ENCODE peak calls at places on chromosome 10, in four cellular contexts. J, C, P and M are unnamed samples.

GRCh38 chr10:4546500-4546899 is 279.5 kb upstream of the AKR1E2 start:
- DNase-seq in C (no peak), P (no peak), J (no peak), M (peak)

GRCh38 chr10:34172936-34173533 is 642.1 kb downstream of the PARD3 start:
- DNase-seq in J (peak), P (no peak), C (no peak), M (no peak)

GRCh38 chr10:71838264-71839211 is 12.5 kb downstream of the PSAP start:
- DNase-seq in J (no peak), C (no peak), P (peak), M (no peak)

GRCh38 chr10:114724295-114724694 is 66.2 kb upstream of the ABLIM1 start:
- DNase-seq in P (no peak), J (no peak), C (no peak), M (no peak)

GRCh38 chr10:50552308-50552707 is 71.4 kb downstream of the SGMS1 start:
- DNase-seq in C (no peak), P (no peak), J (no peak), M (no peak)

GRCh38 chr10:110425684-110426293 is 71.9 kb upstream of the DUSP5 start:
- DNase-seq in C (no peak), P (no peak), J (peak), M (no peak)

GRCh38 chr10:44068716-44069482 is 316.0 kb downstream of the CXCL12 start:
- DNase-seq in J (no peak), C (no peak), P (no peak), M (no peak)

GRCh38 chr10:23263441-23264164 is 71.5 kb downstream of the PTF1A start:
- DNase-seq in C (no peak), J (no peak), P (no peak), M (no peak)

GRCh38 chr10:84026821-84027257 is 112.5 kb upstream of the GHITM start:
- DNase-seq in J (peak), C (no peak), P (peak), M (peak)

GRCh38 chr10:98260350-98260749 is 7.6 kb downstream of the LOXL4 start:
- DNase-seq in C (no peak), J (no peak), P (no peak), M (no peak)

GRCh38 chr10:95289921-95290421 is 832 bp downstream of the PDLIM1 start:
- DNase-seq in P (no peak), J (no peak), C (no peak), M (no peak)

GRCh38 chr10:72260215-72260587 is 13.5 kb upstream of the DDIT4 start:
- DNase-seq in P (no peak), J (no peak), C (no peak), M (no peak)

GRCh38 chr10:117503886-117504205 is 38.7 kb upstream of the EMX2 start:
- DNase-seq in J (no peak), P (no peak), C (no peak), M (no peak)

GRCh38 chr10:116108106-116108505 is 164.9 kb downstream of the GFRA1 start:
- DNase-seq in J (no peak), C (no peak), P (no peak), M (no peak)

GRCh38 chr10:27713906-27714305 is 31.7 kb downstream of the MKX start:
- DNase-seq in C (no peak), P (no peak), J (no peak), M (no peak)

GRCh38 chr10:71081229-71081560 is 131.2 kb upstream of the UNC5B start:
- DNase-seq in C (no peak), J (no peak), P (no peak), M (no peak)

GRCh38 chr10:67936416-67936815 is 52.0 kb downstream of the SIRT1 start:
- DNase-seq in C (no peak), J (no peak), P (no peak), M (no peak)

GRCh38 chr10:119516381-119517234 is 25.9 kb downstream of the RGS10 start:
- DNase-seq in C (no peak), J (no peak), P (peak), M (no peak)

GRCh38 chr10:57015595-57016303 is 654.7 kb upstream of the ZWINT start:
- DNase-seq in C (no peak), P (no peak), J (no peak), M (no peak)

GRCh38 chr10:77835669-77836086 is 90.9 kb downstream of the DLG5 start:
- DNase-seq in J (no peak), C (no peak), P (no peak), M (no peak)

GRCh38 chr10:69914373-69915268 is 112.9 kb downstream of the COL13A1 start:
- DNase-seq in C (peak), P (peak), J (peak), M (peak)

GRCh38 chr10:92126100-92126650 is 164.7 kb downstream of the CPEB3 start:
- DNase-seq in P (no peak), J (no peak), C (no peak), M (no peak)

GRCh38 chr10:71260622-71261325 is 48.4 kb downstream of the UNC5B start:
- DNase-seq in P (no peak), C (no peak), J (no peak), M (peak)

GRCh38 chr10:124348801-124349200 is 69.9 kb downstream of the OAT start:
- DNase-seq in J (no peak), C (no peak), P (no peak), M (no peak)

GRCh38 chr10:34491666-34492065 is 323.4 kb downstream of the PARD3 start:
- DNase-seq in J (no peak), P (no peak), C (no peak), M (no peak)

GRCh38 chr10:11156480-11156879 is 138.8 kb downstream of the CELF2 start:
- DNase-seq in P (no peak), J (no peak), C (no peak), M (no peak)

GRCh38 chr10:2980116-2980515 is 87.2 kb upstream of the PFKP start:
- DNase-seq in J (no peak), P (no peak), C (no peak), M (no peak)

GRCh38 chr10:43867113-43867512 is 218.4 kb upstream of the ZNF32 start:
- DNase-seq in C (no peak), J (peak), P (no peak), M (no peak)

GRCh38 chr10:86411281-86411841 is 44.8 kb upstream of the GRID1 start:
- DNase-seq in P (no peak), C (no peak), J (peak), M (no peak)
- H3K9ac ChIP-seq in P (no peak), C (no peak), J (peak), M (no peak)

DNA sequence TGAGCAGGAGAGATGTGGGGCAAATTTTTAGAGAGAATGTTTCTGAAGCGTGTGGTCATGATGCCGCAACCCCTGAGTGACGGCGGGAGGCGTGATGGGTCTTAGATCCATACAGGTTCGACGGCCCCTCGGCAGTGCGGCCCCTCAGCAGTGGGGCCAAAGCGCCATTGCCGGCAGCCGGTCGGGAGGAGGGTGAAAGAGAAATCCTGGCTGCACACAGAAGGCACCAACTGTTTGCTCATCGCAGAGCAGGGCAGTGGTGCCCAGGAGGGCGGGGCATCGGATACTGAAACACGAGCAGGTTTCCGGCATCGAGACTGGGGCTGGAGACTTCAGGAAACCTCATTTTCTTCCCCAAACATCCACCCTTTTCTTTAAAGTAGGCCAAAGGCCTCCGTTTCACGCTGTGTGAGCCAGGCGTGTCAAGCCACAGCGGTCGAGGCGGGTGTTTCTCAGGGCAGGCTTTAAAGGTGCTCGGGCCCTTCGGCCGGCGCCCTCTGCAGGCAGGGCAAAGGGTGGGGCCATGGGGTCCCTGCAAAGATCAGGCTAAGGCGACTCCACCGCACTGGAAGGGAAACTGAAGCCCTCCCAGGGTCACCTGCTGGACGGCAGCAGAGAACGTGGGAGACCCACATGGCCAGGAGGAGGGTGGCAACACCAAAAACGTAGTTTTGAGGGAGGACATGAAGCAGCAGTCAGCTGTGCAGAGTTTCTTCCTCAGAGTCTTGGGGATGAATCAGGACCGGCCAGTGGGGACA is 42.0 kb upstream of the PPP2R2D start:
- DNase-seq in P (no peak), J (no peak), C (no peak), M (no peak)
- TF ChIP-seq SP1 in P (no peak), J (no peak), C (no peak), M (no peak)

DNA sequence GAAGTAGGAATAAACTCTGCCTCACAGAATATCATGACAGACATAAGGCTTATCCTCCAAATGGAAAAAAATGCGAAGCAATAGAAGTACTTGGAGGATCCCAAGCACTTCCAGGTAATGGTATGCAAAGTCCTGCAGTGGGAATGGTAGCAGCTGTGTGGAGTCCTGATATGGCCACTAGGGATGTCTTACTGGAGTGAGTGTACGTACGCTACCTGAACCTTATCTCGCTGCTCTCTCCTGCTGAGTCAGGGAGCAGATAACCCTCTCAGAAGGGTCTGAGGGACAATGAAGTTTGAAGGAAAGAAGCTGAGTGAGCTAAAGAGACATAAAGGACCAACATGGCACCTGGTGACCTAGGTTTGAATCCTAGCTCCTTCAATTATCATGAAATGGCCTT is 42.2 kb downstream of the CH25H start:
- DNase-seq in C (no peak), P (no peak), J (no peak), M (no peak)
- TF ChIP-seq EZH2 in C (no peak), P (no peak), J (no peak), M (no peak)

DNA sequence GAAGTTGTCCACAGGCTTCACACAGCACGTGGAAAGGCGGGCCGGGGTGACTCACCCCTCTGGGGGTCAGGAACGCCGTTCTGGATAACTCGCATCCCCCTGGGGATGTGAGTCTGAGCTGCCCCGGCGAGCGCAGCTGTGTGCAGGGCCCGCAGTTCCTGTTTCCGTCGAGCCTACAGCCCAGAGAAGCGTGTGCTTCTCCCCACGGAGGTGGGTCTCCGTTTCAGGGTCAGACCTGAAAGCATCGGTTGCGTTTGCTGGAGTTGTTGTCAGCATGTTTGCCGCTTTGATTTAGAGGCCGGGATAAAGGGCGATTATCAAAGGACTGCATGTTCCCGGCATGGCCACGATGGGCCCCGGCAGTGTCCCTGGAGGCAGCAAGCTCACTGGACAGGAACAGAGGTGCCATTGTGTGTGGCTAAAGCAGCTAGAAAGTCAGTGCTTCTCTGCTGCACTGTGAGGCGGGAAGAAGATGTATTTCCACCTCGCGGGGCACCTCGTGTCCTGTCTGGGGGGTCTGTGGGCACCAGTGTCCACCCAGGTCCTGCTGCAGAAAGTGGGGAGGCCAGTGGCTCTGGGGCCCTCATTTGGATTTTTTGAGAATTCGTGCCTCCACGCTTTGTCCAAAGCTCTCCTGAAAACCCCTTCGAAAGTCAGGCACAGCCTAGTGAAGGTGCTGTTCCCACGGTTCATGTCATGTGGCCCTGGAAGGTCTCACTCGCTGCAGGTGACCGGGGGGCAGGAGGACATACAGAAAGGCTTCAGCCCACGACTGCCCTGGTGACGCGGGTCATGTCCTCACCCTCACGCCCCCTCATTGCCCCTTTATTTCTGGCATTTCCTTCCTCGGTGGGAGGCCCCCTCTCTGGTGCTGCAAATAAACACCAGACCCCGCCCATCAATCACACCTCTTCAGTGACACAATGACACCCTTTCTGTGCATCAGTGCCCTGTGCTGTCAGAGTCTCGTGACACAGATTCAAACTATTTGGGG is 27.4 kb upstream of the GDI2 start:
- DNase-seq in C (no peak), J (peak), P (no peak), M (no peak)
- H3K9ac ChIP-seq in C (no peak), J (peak), P (no peak), M (no peak)

DNA sequence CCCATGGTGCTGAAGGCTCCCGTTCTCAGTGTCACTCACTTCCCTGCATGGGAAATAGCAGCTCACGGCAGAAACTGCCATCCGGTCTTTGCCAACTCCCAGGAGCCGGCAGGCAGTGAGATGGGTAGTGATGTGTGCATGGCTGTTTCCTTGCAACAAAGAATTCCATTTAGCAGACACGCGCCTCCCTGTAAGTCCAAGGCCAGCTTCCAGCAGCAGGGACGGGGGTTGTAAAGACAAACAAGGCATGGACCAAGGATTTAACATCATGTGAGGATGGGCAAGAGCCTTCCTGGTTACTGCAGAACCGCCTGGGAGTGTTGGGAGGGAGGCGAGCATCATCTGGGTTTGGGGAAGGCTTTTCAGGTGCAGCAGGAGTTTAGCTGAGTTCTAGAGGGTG is 273.2 kb downstream of the GLRX3 start:
- DNase-seq in P (no peak), C (no peak), J (no peak), M (no peak)
- TF ChIP-seq SP1 in P (no peak), C (no peak), J (no peak), M (no peak)

GRCh38 chr10:104640339-104641149 is 546 bp upstream of the SORCS3 start:
- DNase-seq in C (no peak), P (no peak), J (no peak), M (no peak)
- TF ChIP-seq EZH2 in C (peak), P (no peak), J (no peak), M (no peak)

GRCh38 chr10:26438534-26439269 is 561 bp downstream of the APBB1IP start:
- DNase-seq in J (no peak), C (no peak), P (no peak), M (no peak)
- H3K9ac ChIP-seq in J (no peak), C (no peak), P (no peak), M (no peak)

GRCh38 chr10:122561212-122561611 is 658 bp downstream of the DMBT1 start:
- DNase-seq in C (no peak), J (no peak), P (no peak), M (no peak)
- TF ChIP-seq SP1 in C (no peak), J (no peak), P (no peak), M (no peak)

DNA sequence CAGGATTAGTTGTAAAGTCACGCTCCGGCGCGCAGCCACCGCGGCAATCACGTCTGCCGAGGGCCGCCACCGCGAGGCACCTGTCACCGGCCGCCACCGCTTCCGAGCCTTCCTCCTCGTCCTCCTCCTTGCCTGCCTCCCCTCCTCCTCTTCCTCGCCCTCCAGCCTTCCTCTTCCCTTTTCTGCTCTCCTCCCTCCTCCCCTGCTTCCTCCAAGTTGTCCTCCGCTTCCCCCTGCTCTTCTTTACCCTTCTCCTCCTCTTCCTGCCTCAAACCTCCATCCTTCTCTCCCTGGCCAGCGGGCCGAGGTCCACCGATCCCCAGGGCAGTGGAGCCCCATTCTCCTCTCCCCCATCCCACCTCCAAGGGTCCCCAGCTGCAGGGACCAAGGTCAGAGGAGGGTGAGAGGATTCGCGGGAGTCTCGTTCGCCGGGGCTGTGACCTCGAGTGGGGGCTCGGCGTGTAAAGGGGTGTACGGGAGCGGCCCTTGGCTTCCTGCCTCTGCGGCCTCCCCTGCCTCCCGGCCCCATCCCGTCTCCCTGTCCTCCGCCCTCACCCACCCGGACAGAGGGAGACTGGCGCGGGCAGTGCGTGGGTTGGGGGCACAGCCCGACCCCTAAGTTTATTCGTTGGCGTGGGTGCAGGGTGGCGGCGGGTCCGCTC is 89.5 kb upstream of the PAX2 start:
- DNase-seq in J (no peak), P (no peak), C (no peak), M (no peak)
- TF ChIP-seq EZH2 in J (peak), P (no peak), C (peak), M (no peak)